ENCODE peak calls at places on chromosomes 1 and 21, in seven cellular contexts. X, U, M, Z, O, B and I are unnamed samples. For H3K4me1, the result is how much of the 10 kb centered on the place peaks cover.

GRCh38 chr1:152457561-152457960 is 43.5 kb upstream of the CRNN start:
- DNase-seq in X (no peak), U (no peak), M (no peak), Z (no peak), O (no peak), B (no peak), I (no peak)

GRCh38 chr1:198056255-198056654 is 100.5 kb upstream of the NEK7 start:
- DNase-seq in X (peak), U (no peak), M (peak), Z (no peak), O (peak), B (no peak), I (no peak)

GRCh38 chr1:241518447-241519307 is 878 bp downstream of the FH start:
- DNase-seq in X (no peak), U (peak), M (no peak), Z (peak), O (peak), B (no peak), I (peak)

GRCh38 chr1:22212400-22213233 is 69.7 kb upstream of the WNT4 start:
- DNase-seq in X (peak), U (no peak), M (no peak), Z (no peak), O (no peak), B (no peak), I (no peak)

GRCh38 chr21:16239659-16240265 is 510.0 kb downstream of the USP25 start:
- DNase-seq in X (no peak), U (no peak), M (peak), Z (no peak), O (no peak), B (no peak), I (no peak)

GRCh38 chr1:247204177-247204647 is 32.4 kb upstream of the ZNF124 start:
- DNase-seq in X (no peak), U (no peak), M (peak), Z (no peak), O (no peak), B (no peak), I (no peak)

GRCh38 chr1:232404981-232405380 is 225.0 kb downstream of the SIPA1L2 start:
- DNase-seq in X (no peak), U (no peak), M (no peak), Z (no peak), O (no peak), B (no peak), I (no peak)

GRCh38 chr1:184569106-184569505 is 182.3 kb downstream of the C1orf21 start:
- DNase-seq in X (no peak), U (no peak), M (no peak), Z (no peak), O (no peak), B (no peak), I (no peak)

GRCh38 chr1:80882552-80882951 is 918.2 kb upstream of the ADGRL2 start:
- DNase-seq in X (no peak), U (no peak), M (peak), Z (peak), O (no peak), B (no peak), I (no peak)

GRCh38 chr1:14128096-14128495 is 428.1 kb downstream of the PRDM2 start:
- DNase-seq in X (no peak), U (no peak), M (no peak), Z (no peak), O (no peak), B (no peak), I (no peak)

GRCh38 chr21:14382486-14382834 is 486 bp downstream of the HSPA13 start:
- DNase-seq in X (no peak), U (peak), M (peak), Z (no peak), O (no peak), B (no peak), I (no peak)

GRCh38 chr1:93692983-93693591 is 11.4 kb upstream of the BCAR3 start:
- DNase-seq in X (no peak), U (no peak), M (peak), Z (peak), O (peak), B (peak), I (no peak)

GRCh38 chr1:65469889-65470340 is 49.4 kb downstream of the LEPR start:
- DNase-seq in X (no peak), U (peak), M (no peak), Z (no peak), O (no peak), B (no peak), I (no peak)

GRCh38 chr1:160285506-160285905 is 573 bp upstream of the PEX19 start:
- DNase-seq in X (no peak), U (no peak), M (no peak), Z (no peak), O (no peak), B (no peak), I (no peak)

GRCh38 chr1:6774381-6774780 is 10.9 kb upstream of the CAMTA1 start:
- DNase-seq in X (no peak), U (no peak), M (no peak), Z (no peak), O (no peak), B (no peak), I (no peak)

GRCh38 chr1:183023601-183024351 is 556 bp downstream of the LAMC1 start:
- DNase-seq in X (peak), U (peak), M (peak), Z (no peak), O (peak), B (no peak), I (peak)

GRCh38 chr1:38038836-38039235 is 7.8 kb downstream of the POU3F1 start:
- DNase-seq in X (no peak), U (no peak), M (no peak), Z (peak), O (no peak), B (no peak), I (no peak)

GRCh38 chr1:151779852-151780251 is 10.4 kb downstream of the TDRKH start:
- DNase-seq in X (no peak), U (no peak), M (no peak), Z (no peak), O (no peak), B (no peak), I (no peak)

GRCh38 chr1:48007044-48007443 is 9.9 kb upstream of the TRABD2B start:
- DNase-seq in X (no peak), U (no peak), M (no peak), Z (peak), O (no peak), B (no peak), I (no peak)

GRCh38 chr1:99297923-99298322 is 33.6 kb downstream of the PLPPR4 start:
- DNase-seq in X (no peak), U (no peak), M (no peak), Z (no peak), O (no peak), B (no peak), I (no peak)

GRCh38 chr1:26970810-26971209 is 10.5 kb upstream of the KDF1 start:
- DNase-seq in X (no peak), U (no peak), M (no peak), Z (no peak), O (no peak), B (no peak), I (no peak)

GRCh38 chr1:30758785-30759380 is 1.3 kb upstream of the LAPTM5 start:
- DNase-seq in X (no peak), U (no peak), M (peak), Z (no peak), O (peak), B (no peak), I (no peak)

GRCh38 chr1:248098529-248098928 is 3.5 kb downstream of the OR2L13 start:
- DNase-seq in X (no peak), U (no peak), M (no peak), Z (no peak), O (no peak), B (no peak), I (no peak)

GRCh38 chr1:61084560-61084991 is 2.2 kb downstream of the NFIA start:
- DNase-seq in X (no peak), U (no peak), M (no peak), Z (no peak), O (no peak), B (no peak), I (no peak)

GRCh38 chr1:235078927-235079381 is 49.7 kb downstream of the TOMM20 start:
- DNase-seq in X (no peak), U (no peak), M (no peak), Z (peak), O (no peak), B (no peak), I (peak)

GRCh38 chr1:44610527-44611148 is 63.6 kb downstream of the TMEM53 start:
- DNase-seq in X (peak), U (no peak), M (no peak), Z (no peak), O (no peak), B (no peak), I (no peak)

DNA sequence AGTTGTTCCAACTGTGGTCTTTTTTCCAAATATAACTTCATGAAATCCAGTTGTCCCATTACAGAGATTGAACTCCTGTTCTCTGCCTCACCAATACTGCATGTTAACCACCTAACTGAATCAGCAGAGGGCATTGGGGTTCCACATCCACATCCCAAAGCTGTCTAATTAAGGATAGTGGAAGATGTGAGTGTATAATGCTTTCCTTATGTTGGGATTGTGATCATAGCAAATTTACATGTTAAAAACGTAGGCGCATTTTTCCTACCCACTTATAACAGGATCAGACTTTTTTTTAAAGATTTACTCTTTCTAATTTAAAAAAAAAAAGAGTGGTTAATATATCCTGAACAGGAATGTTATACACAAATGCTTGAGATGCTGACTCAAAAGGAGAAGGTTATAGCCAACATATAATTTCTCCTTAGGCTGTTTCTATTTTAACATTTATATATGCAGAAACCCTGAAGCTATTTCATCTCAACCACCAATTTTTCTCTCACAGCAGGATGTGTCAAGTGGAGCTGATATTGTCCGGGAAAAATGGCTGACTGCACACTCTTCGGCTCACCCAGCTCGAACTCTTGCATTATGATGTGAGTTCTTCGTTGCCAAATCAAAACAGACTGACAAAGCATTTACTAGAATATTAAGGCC is 40.3 kb downstream of the RGS5 start:
- DNase-seq in X (no peak), U (no peak), M (no peak), Z (no peak), O (no peak), B (no peak), I (no peak)
- H3K4me1 ChIP-seq in X (under half), U (under half), M (under half), Z (under half), O (under half), B (under half), I (under half)

DNA sequence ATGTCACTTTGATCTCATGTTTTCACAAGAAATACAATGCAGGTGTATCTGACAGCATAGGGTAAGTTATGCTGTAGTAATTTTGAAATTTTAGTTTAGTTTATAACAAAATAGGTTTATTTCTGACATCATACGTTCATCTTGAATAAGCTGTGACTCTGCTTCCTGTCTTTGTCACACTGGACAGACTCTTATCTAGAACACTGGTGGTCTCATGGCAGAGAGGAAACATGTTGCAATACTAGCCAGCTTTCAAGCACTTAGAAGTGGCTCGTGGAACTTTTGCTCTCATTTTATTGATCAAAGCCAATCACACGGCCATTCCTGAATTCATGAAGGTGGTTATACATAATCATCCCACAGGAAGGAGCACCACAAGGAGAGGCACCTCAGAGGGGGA is 46.6 kb downstream of the CYP2J2 start:
- DNase-seq in X (no peak), U (no peak), M (no peak), Z (no peak), O (no peak), B (no peak), I (no peak)
- H3K4me1 ChIP-seq in X (under half), U (under half), M (under half), Z (under half), O (under half), B (under half), I (under half)

GRCh38 chr1:231219422-231220401 is 21.3 kb upstream of the GNPAT start:
- DNase-seq in X (no peak), U (no peak), M (no peak), Z (no peak), O (no peak), B (no peak), I (no peak)
- H3K4me1 ChIP-seq in X (under half), U (under half), M (under half), Z (under half), O (under half), B (under half), I (under half)

DNA sequence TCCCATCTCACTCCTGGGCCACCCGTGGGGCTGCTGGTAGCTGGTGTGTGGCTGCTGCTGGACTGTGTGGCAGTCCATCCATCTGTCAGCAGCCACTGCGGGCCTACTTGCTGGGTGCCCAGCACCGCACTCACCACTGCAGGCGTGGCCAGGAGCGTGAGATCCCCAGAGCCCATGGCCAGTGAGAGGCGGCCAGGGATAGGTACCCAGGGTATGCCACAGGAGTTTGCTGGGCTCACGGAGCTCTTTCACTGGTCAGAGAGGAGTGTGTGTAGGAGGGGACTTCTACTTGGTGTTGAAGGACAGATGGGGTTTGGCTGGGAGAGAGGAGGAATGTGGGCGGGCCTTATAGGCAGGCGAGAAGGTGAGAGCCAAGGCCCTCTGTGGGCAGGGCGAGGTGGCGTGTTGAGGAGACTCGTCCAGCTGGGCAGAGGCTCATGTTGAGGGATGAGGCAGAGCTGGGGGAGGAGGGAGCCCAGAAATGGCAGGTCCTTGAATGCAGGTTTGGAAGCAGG is 15.0 kb downstream of the QSOX1 start:
- DNase-seq in X (no peak), U (no peak), M (peak), Z (no peak), O (no peak), B (no peak), I (no peak)
- H3K4me1 ChIP-seq in X (under half), U (half or more), M (under half), Z (under half), O (under half), B (under half), I (half or more)

DNA sequence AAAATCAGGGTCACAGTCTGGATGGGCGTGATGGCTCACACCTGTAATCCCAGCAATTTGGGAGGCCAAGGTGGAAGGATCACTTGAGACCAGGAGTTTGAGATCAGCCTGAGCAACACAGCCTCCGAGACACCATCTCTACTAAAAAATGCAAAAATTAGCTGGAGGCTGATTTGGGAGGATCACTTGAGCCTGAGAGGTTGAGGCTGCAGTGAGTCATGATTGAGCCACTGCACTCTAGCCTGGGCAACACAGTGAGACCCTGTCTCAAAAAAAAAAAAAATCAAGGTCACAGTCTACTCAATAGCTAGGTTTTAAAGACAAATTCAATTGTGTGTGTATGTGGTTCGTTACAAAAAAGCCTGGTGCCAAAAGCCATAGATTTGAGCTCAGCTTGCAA is 34.4 kb downstream of the TRIM67 start:
- DNase-seq in X (no peak), U (no peak), M (no peak), Z (no peak), O (no peak), B (no peak), I (no peak)
- H3K4me1 ChIP-seq in X (under half), U (under half), M (under half), Z (under half), O (under half), B (under half), I (under half)

GRCh38 chr1:233828480-233828879 is 76.0 kb upstream of the SLC35F3 start:
- DNase-seq in X (no peak), U (no peak), M (no peak), Z (no peak), O (no peak), B (no peak), I (no peak)
- H3K4me1 ChIP-seq in X (under half), U (under half), M (under half), Z (under half), O (under half), B (under half), I (under half)

GRCh38 chr1:10897981-10898728 is 101.7 kb upstream of the CASZ1 start:
- DNase-seq in X (no peak), U (no peak), M (no peak), Z (no peak), O (no peak), B (no peak), I (no peak)

GRCh38 chr1:10900691-10901090 is 104.2 kb upstream of the CASZ1 start:
- DNase-seq in X (no peak), U (no peak), M (peak), Z (peak), O (no peak), B (no peak), I (no peak)

GRCh38 chr1:10898921-10899320 is 102.5 kb upstream of the CASZ1 start:
- DNase-seq in X (no peak), U (no peak), M (no peak), Z (no peak), O (no peak), B (no peak), I (no peak)

GRCh38 chr1:10900265-10900651 is 103.8 kb upstream of the CASZ1 start:
- DNase-seq in X (no peak), U (no peak), M (peak), Z (no peak), O (no peak), B (no peak), I (no peak)

GRCh38 chr1:10899490-10900264 is 103.2 kb upstream of the CASZ1 start:
- DNase-seq in X (no peak), U (no peak), M (no peak), Z (peak), O (no peak), B (no peak), I (no peak)
- H3K4me1 ChIP-seq in X (under half), U (under half), M (under half), Z (under half), O (under half), B (under half), I (under half)

GRCh38 chr1:67755160-67755559 is 70.2 kb downstream of the GADD45A start:
- DNase-seq in X (no peak), U (no peak), M (no peak), Z (no peak), O (no peak), B (no peak), I (no peak)
- H3K4me1 ChIP-seq in X (under half), U (under half), M (under half), Z (under half), O (under half), B (under half), I (under half)